ENCODE peak calls at places on chromosomes 16 and 17, in seven cellular contexts. One of them, this sample, is unnamed.

GRCh38 chr16:6880263-6880662 is 452.4 kb upstream of the RBFOX1 start:
- DNase-seq in stimulated activated CD4-positive, alpha-beta T cell treated with anti-CD3 and anti-CD28 coated beads, Interleukin-12 subunit alpha, Interleukin-12 subunit beta, amount 100 ng/mL, for 24 hours: no peak
- DNase-seq in amniotic stem cell: no peak
- DNase-seq in activated CD8-positive, alpha-beta memory T cell treated with anti-CD3 and anti-CD28 coated beads for 48 hours: no peak
- DNase-seq in AG09319: no peak
- DNase-seq in neural progenitor cell: no peak
- DNase-seq in activated T-cell treated with anti-CD3 and anti-CD28 coated beads for 24 hours: no peak
- DNase-seq in this sample: no peak

GRCh38 chr16:3478242-3478925 is 16.9 kb downstream of the C16orf90 start:
- DNase-seq in stimulated activated CD4-positive, alpha-beta T cell treated with anti-CD3 and anti-CD28 coated beads, Interleukin-12 subunit alpha, Interleukin-12 subunit beta, amount 100 ng/mL, for 24 hours: no peak
- DNase-seq in activated CD8-positive, alpha-beta memory T cell treated with anti-CD3 and anti-CD28 coated beads for 48 hours: no peak
- DNase-seq in amniotic stem cell: no peak
- DNase-seq in AG09319: no peak
- DNase-seq in neural progenitor cell: no peak
- DNase-seq in activated T-cell treated with anti-CD3 and anti-CD28 coated beads for 24 hours: no peak
- DNase-seq in this sample: no peak

GRCh38 chr17:61863801-61864126 is 436 bp upstream of the BRIP1 start:
- DNase-seq in activated CD8-positive, alpha-beta memory T cell treated with anti-CD3 and anti-CD28 coated beads for 48 hours: no peak
- DNase-seq in activated T-cell treated with anti-CD3 and anti-CD28 coated beads for 24 hours: no peak
- DNase-seq in neural progenitor cell: no peak
- DNase-seq in AG09319: no peak
- DNase-seq in amniotic stem cell: no peak
- DNase-seq in stimulated activated CD4-positive, alpha-beta T cell treated with anti-CD3 and anti-CD28 coated beads, Interleukin-12 subunit alpha, Interleukin-12 subunit beta, amount 100 ng/mL, for 24 hours: no peak
- DNase-seq in this sample: no peak

GRCh38 chr16:84380405-84380804 is 12.1 kb downstream of the ATP2C2 start:
- DNase-seq in amniotic stem cell: no peak
- DNase-seq in activated CD8-positive, alpha-beta memory T cell treated with anti-CD3 and anti-CD28 coated beads for 48 hours: no peak
- DNase-seq in activated T-cell treated with anti-CD3 and anti-CD28 coated beads for 24 hours: no peak
- DNase-seq in stimulated activated CD4-positive, alpha-beta T cell treated with anti-CD3 and anti-CD28 coated beads, Interleukin-12 subunit alpha, Interleukin-12 subunit beta, amount 100 ng/mL, for 24 hours: no peak
- DNase-seq in neural progenitor cell: no peak
- DNase-seq in AG09319: no peak
- DNase-seq in this sample: no peak

GRCh38 chr17:9090641-9091096 is 69.4 kb downstream of the NTN1 start:
- DNase-seq in AG09319: no peak
- DNase-seq in stimulated activated CD4-positive, alpha-beta T cell treated with anti-CD3 and anti-CD28 coated beads, Interleukin-12 subunit alpha, Interleukin-12 subunit beta, amount 100 ng/mL, for 24 hours: no peak
- DNase-seq in neural progenitor cell: no peak
- DNase-seq in activated CD8-positive, alpha-beta memory T cell treated with anti-CD3 and anti-CD28 coated beads for 48 hours: no peak
- DNase-seq in activated T-cell treated with anti-CD3 and anti-CD28 coated beads for 24 hours: no peak
- DNase-seq in amniotic stem cell: no peak
- DNase-seq in this sample: no peak

GRCh38 chr17:71446635-71447034 is 674.2 kb upstream of the SOX9 start:
- DNase-seq in activated CD8-positive, alpha-beta memory T cell treated with anti-CD3 and anti-CD28 coated beads for 48 hours: no peak
- DNase-seq in neural progenitor cell: no peak
- DNase-seq in amniotic stem cell: no peak
- DNase-seq in AG09319: no peak
- DNase-seq in activated T-cell treated with anti-CD3 and anti-CD28 coated beads for 24 hours: no peak
- DNase-seq in stimulated activated CD4-positive, alpha-beta T cell treated with anti-CD3 and anti-CD28 coated beads, Interleukin-12 subunit alpha, Interleukin-12 subunit beta, amount 100 ng/mL, for 24 hours: no peak
- DNase-seq in this sample: no peak

GRCh38 chr16:2486645-2487516 is 12.0 kb downstream of the TBC1D24 start:
- DNase-seq in amniotic stem cell: no peak
- DNase-seq in neural progenitor cell: peak
- DNase-seq in stimulated activated CD4-positive, alpha-beta T cell treated with anti-CD3 and anti-CD28 coated beads, Interleukin-12 subunit alpha, Interleukin-12 subunit beta, amount 100 ng/mL, for 24 hours: peak
- DNase-seq in activated CD8-positive, alpha-beta memory T cell treated with anti-CD3 and anti-CD28 coated beads for 48 hours: peak
- DNase-seq in AG09319: no peak
- DNase-seq in activated T-cell treated with anti-CD3 and anti-CD28 coated beads for 24 hours: peak
- DNase-seq in this sample: no peak

GRCh38 chr17:1473170-1473569 is 17.1 kb upstream of the CRK start:
- DNase-seq in AG09319: no peak
- DNase-seq in activated T-cell treated with anti-CD3 and anti-CD28 coated beads for 24 hours: no peak
- DNase-seq in activated CD8-positive, alpha-beta memory T cell treated with anti-CD3 and anti-CD28 coated beads for 48 hours: no peak
- DNase-seq in stimulated activated CD4-positive, alpha-beta T cell treated with anti-CD3 and anti-CD28 coated beads, Interleukin-12 subunit alpha, Interleukin-12 subunit beta, amount 100 ng/mL, for 24 hours: no peak
- DNase-seq in neural progenitor cell: no peak
- DNase-seq in amniotic stem cell: no peak
- DNase-seq in this sample: no peak

GRCh38 chr16:24921229-24921628 is 75.5 kb downstream of the SLC5A11 start:
- DNase-seq in activated CD8-positive, alpha-beta memory T cell treated with anti-CD3 and anti-CD28 coated beads for 48 hours: no peak
- DNase-seq in AG09319: no peak
- DNase-seq in activated T-cell treated with anti-CD3 and anti-CD28 coated beads for 24 hours: no peak
- DNase-seq in neural progenitor cell: no peak
- DNase-seq in amniotic stem cell: no peak
- DNase-seq in stimulated activated CD4-positive, alpha-beta T cell treated with anti-CD3 and anti-CD28 coated beads, Interleukin-12 subunit alpha, Interleukin-12 subunit beta, amount 100 ng/mL, for 24 hours: no peak
- DNase-seq in this sample: no peak

GRCh38 chr17:15264542-15264941 is 584 bp downstream of the PMP22 start:
- DNase-seq in amniotic stem cell: no peak
- DNase-seq in activated T-cell treated with anti-CD3 and anti-CD28 coated beads for 24 hours: no peak
- DNase-seq in stimulated activated CD4-positive, alpha-beta T cell treated with anti-CD3 and anti-CD28 coated beads, Interleukin-12 subunit alpha, Interleukin-12 subunit beta, amount 100 ng/mL, for 24 hours: no peak
- DNase-seq in AG09319: no peak
- DNase-seq in neural progenitor cell: no peak
- DNase-seq in activated CD8-positive, alpha-beta memory T cell treated with anti-CD3 and anti-CD28 coated beads for 48 hours: no peak
- DNase-seq in this sample: no peak

GRCh38 chr16:48611329-48612137 is 1.6 kb upstream of the N4BP1 start:
- DNase-seq in activated CD8-positive, alpha-beta memory T cell treated with anti-CD3 and anti-CD28 coated beads for 48 hours: peak
- DNase-seq in AG09319: no peak
- DNase-seq in amniotic stem cell: no peak
- DNase-seq in neural progenitor cell: no peak
- DNase-seq in activated T-cell treated with anti-CD3 and anti-CD28 coated beads for 24 hours: peak
- DNase-seq in stimulated activated CD4-positive, alpha-beta T cell treated with anti-CD3 and anti-CD28 coated beads, Interleukin-12 subunit alpha, Interleukin-12 subunit beta, amount 100 ng/mL, for 24 hours: peak
- DNase-seq in this sample: no peak

GRCh38 chr17:44556114-44556853 is 1.0 kb upstream of the FZD2 start:
- DNase-seq in AG09319: no peak
- DNase-seq in neural progenitor cell: peak
- DNase-seq in amniotic stem cell: no peak
- DNase-seq in activated T-cell treated with anti-CD3 and anti-CD28 coated beads for 24 hours: no peak
- DNase-seq in stimulated activated CD4-positive, alpha-beta T cell treated with anti-CD3 and anti-CD28 coated beads, Interleukin-12 subunit alpha, Interleukin-12 subunit beta, amount 100 ng/mL, for 24 hours: no peak
- DNase-seq in activated CD8-positive, alpha-beta memory T cell treated with anti-CD3 and anti-CD28 coated beads for 48 hours: no peak
- DNase-seq in this sample: no peak

GRCh38 chr17:43193251-43193650 is 18.4 kb upstream of the TMEM106A start:
- DNase-seq in activated T-cell treated with anti-CD3 and anti-CD28 coated beads for 24 hours: no peak
- DNase-seq in neural progenitor cell: no peak
- DNase-seq in AG09319: no peak
- DNase-seq in activated CD8-positive, alpha-beta memory T cell treated with anti-CD3 and anti-CD28 coated beads for 48 hours: no peak
- DNase-seq in amniotic stem cell: no peak
- DNase-seq in stimulated activated CD4-positive, alpha-beta T cell treated with anti-CD3 and anti-CD28 coated beads, Interleukin-12 subunit alpha, Interleukin-12 subunit beta, amount 100 ng/mL, for 24 hours: no peak
- DNase-seq in this sample: no peak

GRCh38 chr17:81879121-81879520 is 8.0 kb upstream of the ARHGDIA start:
- DNase-seq in stimulated activated CD4-positive, alpha-beta T cell treated with anti-CD3 and anti-CD28 coated beads, Interleukin-12 subunit alpha, Interleukin-12 subunit beta, amount 100 ng/mL, for 24 hours: no peak
- DNase-seq in neural progenitor cell: no peak
- DNase-seq in AG09319: no peak
- DNase-seq in activated CD8-positive, alpha-beta memory T cell treated with anti-CD3 and anti-CD28 coated beads for 48 hours: no peak
- DNase-seq in amniotic stem cell: no peak
- DNase-seq in activated T-cell treated with anti-CD3 and anti-CD28 coated beads for 24 hours: no peak
- DNase-seq in this sample: no peak

GRCh38 chr17:76421054-76421427 is 31.9 kb downstream of the UBE2O start:
- DNase-seq in activated T-cell treated with anti-CD3 and anti-CD28 coated beads for 24 hours: no peak
- DNase-seq in stimulated activated CD4-positive, alpha-beta T cell treated with anti-CD3 and anti-CD28 coated beads, Interleukin-12 subunit alpha, Interleukin-12 subunit beta, amount 100 ng/mL, for 24 hours: no peak
- DNase-seq in AG09319: no peak
- DNase-seq in amniotic stem cell: no peak
- DNase-seq in activated CD8-positive, alpha-beta memory T cell treated with anti-CD3 and anti-CD28 coated beads for 48 hours: no peak
- DNase-seq in neural progenitor cell: no peak
- DNase-seq in this sample: no peak

GRCh38 chr16:51359141-51359960 is 208.3 kb upstream of the SALL1 start:
- DNase-seq in amniotic stem cell: no peak
- DNase-seq in stimulated activated CD4-positive, alpha-beta T cell treated with anti-CD3 and anti-CD28 coated beads, Interleukin-12 subunit alpha, Interleukin-12 subunit beta, amount 100 ng/mL, for 24 hours: no peak
- DNase-seq in AG09319: no peak
- DNase-seq in neural progenitor cell: peak
- DNase-seq in activated T-cell treated with anti-CD3 and anti-CD28 coated beads for 24 hours: no peak
- DNase-seq in activated CD8-positive, alpha-beta memory T cell treated with anti-CD3 and anti-CD28 coated beads for 48 hours: no peak
- DNase-seq in this sample: no peak

GRCh38 chr17:28427372-28427771 is 21.4 kb upstream of the SLC46A1 start:
- DNase-seq in stimulated activated CD4-positive, alpha-beta T cell treated with anti-CD3 and anti-CD28 coated beads, Interleukin-12 subunit alpha, Interleukin-12 subunit beta, amount 100 ng/mL, for 24 hours: no peak
- DNase-seq in amniotic stem cell: no peak
- DNase-seq in neural progenitor cell: no peak
- DNase-seq in activated T-cell treated with anti-CD3 and anti-CD28 coated beads for 24 hours: no peak
- DNase-seq in AG09319: peak
- DNase-seq in activated CD8-positive, alpha-beta memory T cell treated with anti-CD3 and anti-CD28 coated beads for 48 hours: no peak
- DNase-seq in this sample: no peak

GRCh38 chr17:8056232-8056975 is 17.5 kb downstream of the ALOX15B start:
- DNase-seq in amniotic stem cell: no peak
- DNase-seq in activated T-cell treated with anti-CD3 and anti-CD28 coated beads for 24 hours: peak
- DNase-seq in stimulated activated CD4-positive, alpha-beta T cell treated with anti-CD3 and anti-CD28 coated beads, Interleukin-12 subunit alpha, Interleukin-12 subunit beta, amount 100 ng/mL, for 24 hours: no peak
- DNase-seq in activated CD8-positive, alpha-beta memory T cell treated with anti-CD3 and anti-CD28 coated beads for 48 hours: no peak
- DNase-seq in AG09319: no peak
- DNase-seq in neural progenitor cell: no peak
- DNase-seq in this sample: no peak

GRCh38 chr17:22270381-22270780 is 578.1 kb downstream of the KCNJ18 start:
- DNase-seq in amniotic stem cell: no peak
- DNase-seq in activated T-cell treated with anti-CD3 and anti-CD28 coated beads for 24 hours: no peak
- DNase-seq in activated CD8-positive, alpha-beta memory T cell treated with anti-CD3 and anti-CD28 coated beads for 48 hours: no peak
- DNase-seq in neural progenitor cell: no peak
- DNase-seq in AG09319: no peak
- DNase-seq in stimulated activated CD4-positive, alpha-beta T cell treated with anti-CD3 and anti-CD28 coated beads, Interleukin-12 subunit alpha, Interleukin-12 subunit beta, amount 100 ng/mL, for 24 hours: no peak
- DNase-seq in this sample: no peak

GRCh38 chr16:58128721-58129096 is 472 bp downstream of the CFAP20 start:
- DNase-seq in neural progenitor cell: peak
- DNase-seq in activated CD8-positive, alpha-beta memory T cell treated with anti-CD3 and anti-CD28 coated beads for 48 hours: no peak
- DNase-seq in activated T-cell treated with anti-CD3 and anti-CD28 coated beads for 24 hours: no peak
- DNase-seq in AG09319: no peak
- DNase-seq in amniotic stem cell: no peak
- DNase-seq in stimulated activated CD4-positive, alpha-beta T cell treated with anti-CD3 and anti-CD28 coated beads, Interleukin-12 subunit alpha, Interleukin-12 subunit beta, amount 100 ng/mL, for 24 hours: no peak
- DNase-seq in this sample: peak

GRCh38 chr16:88451586-88452484 is 1.2 kb upstream of the ZFPM1 start:
- DNase-seq in neural progenitor cell: no peak
- DNase-seq in amniotic stem cell: no peak
- DNase-seq in activated T-cell treated with anti-CD3 and anti-CD28 coated beads for 24 hours: no peak
- DNase-seq in activated CD8-positive, alpha-beta memory T cell treated with anti-CD3 and anti-CD28 coated beads for 48 hours: peak
- DNase-seq in stimulated activated CD4-positive, alpha-beta T cell treated with anti-CD3 and anti-CD28 coated beads, Interleukin-12 subunit alpha, Interleukin-12 subunit beta, amount 100 ng/mL, for 24 hours: no peak
- DNase-seq in AG09319: no peak
- DNase-seq in this sample: no peak

GRCh38 chr17:44909681-44910144 is 5.6 kb downstream of the GFAP start:
- DNase-seq in neural progenitor cell: no peak
- DNase-seq in stimulated activated CD4-positive, alpha-beta T cell treated with anti-CD3 and anti-CD28 coated beads, Interleukin-12 subunit alpha, Interleukin-12 subunit beta, amount 100 ng/mL, for 24 hours: no peak
- DNase-seq in AG09319: no peak
- DNase-seq in activated T-cell treated with anti-CD3 and anti-CD28 coated beads for 24 hours: no peak
- DNase-seq in amniotic stem cell: peak
- DNase-seq in activated CD8-positive, alpha-beta memory T cell treated with anti-CD3 and anti-CD28 coated beads for 48 hours: no peak
- DNase-seq in this sample: no peak

GRCh38 chr17:63150994-63151464 is 185.0 kb downstream of the TANC2 start:
- DNase-seq in neural progenitor cell: peak
- DNase-seq in activated CD8-positive, alpha-beta memory T cell treated with anti-CD3 and anti-CD28 coated beads for 48 hours: no peak
- DNase-seq in amniotic stem cell: peak
- DNase-seq in activated T-cell treated with anti-CD3 and anti-CD28 coated beads for 24 hours: no peak
- DNase-seq in AG09319: peak
- DNase-seq in stimulated activated CD4-positive, alpha-beta T cell treated with anti-CD3 and anti-CD28 coated beads, Interleukin-12 subunit alpha, Interleukin-12 subunit beta, amount 100 ng/mL, for 24 hours: no peak
- DNase-seq in this sample: no peak

GRCh38 chr16:64132686-64133085 is 989.2 kb downstream of the CDH11 start:
- DNase-seq in neural progenitor cell: no peak
- DNase-seq in activated CD8-positive, alpha-beta memory T cell treated with anti-CD3 and anti-CD28 coated beads for 48 hours: no peak
- DNase-seq in stimulated activated CD4-positive, alpha-beta T cell treated with anti-CD3 and anti-CD28 coated beads, Interleukin-12 subunit alpha, Interleukin-12 subunit beta, amount 100 ng/mL, for 24 hours: no peak
- DNase-seq in amniotic stem cell: no peak
- DNase-seq in activated T-cell treated with anti-CD3 and anti-CD28 coated beads for 24 hours: no peak
- DNase-seq in AG09319: no peak
- DNase-seq in this sample: no peak

GRCh38 chr17:59846391-59847165 is 46.2 kb downstream of the TUBD1 start:
- DNase-seq in stimulated activated CD4-positive, alpha-beta T cell treated with anti-CD3 and anti-CD28 coated beads, Interleukin-12 subunit alpha, Interleukin-12 subunit beta, amount 100 ng/mL, for 24 hours: no peak
- DNase-seq in amniotic stem cell: no peak
- DNase-seq in neural progenitor cell: no peak
- DNase-seq in activated CD8-positive, alpha-beta memory T cell treated with anti-CD3 and anti-CD28 coated beads for 48 hours: no peak
- DNase-seq in activated T-cell treated with anti-CD3 and anti-CD28 coated beads for 24 hours: no peak
- DNase-seq in AG09319: peak
- DNase-seq in this sample: no peak

GRCh38 chr16:31089199-31089598 is 456 bp upstream of the PRSS53 start:
- DNase-seq in activated T-cell treated with anti-CD3 and anti-CD28 coated beads for 24 hours: no peak
- DNase-seq in amniotic stem cell: no peak
- DNase-seq in AG09319: no peak
- DNase-seq in activated CD8-positive, alpha-beta memory T cell treated with anti-CD3 and anti-CD28 coated beads for 48 hours: no peak
- DNase-seq in neural progenitor cell: no peak
- DNase-seq in stimulated activated CD4-positive, alpha-beta T cell treated with anti-CD3 and anti-CD28 coated beads, Interleukin-12 subunit alpha, Interleukin-12 subunit beta, amount 100 ng/mL, for 24 hours: no peak
- DNase-seq in this sample: no peak

GRCh38 chr16:2194852-2195315 is 1.5 kb downstream of the CASKIN1 start:
- DNase-seq in stimulated activated CD4-positive, alpha-beta T cell treated with anti-CD3 and anti-CD28 coated beads, Interleukin-12 subunit alpha, Interleukin-12 subunit beta, amount 100 ng/mL, for 24 hours: no peak
- DNase-seq in activated CD8-positive, alpha-beta memory T cell treated with anti-CD3 and anti-CD28 coated beads for 48 hours: no peak
- DNase-seq in neural progenitor cell: peak
- DNase-seq in activated T-cell treated with anti-CD3 and anti-CD28 coated beads for 24 hours: no peak
- DNase-seq in AG09319: no peak
- DNase-seq in amniotic stem cell: no peak
- DNase-seq in this sample: no peak

GRCh38 chr17:12917401-12917800 is 100.4 kb downstream of the ELAC2 start:
- DNase-seq in activated CD8-positive, alpha-beta memory T cell treated with anti-CD3 and anti-CD28 coated beads for 48 hours: no peak
- DNase-seq in amniotic stem cell: no peak
- DNase-seq in AG09319: no peak
- DNase-seq in neural progenitor cell: no peak
- DNase-seq in activated T-cell treated with anti-CD3 and anti-CD28 coated beads for 24 hours: no peak
- DNase-seq in stimulated activated CD4-positive, alpha-beta T cell treated with anti-CD3 and anti-CD28 coated beads, Interleukin-12 subunit alpha, Interleukin-12 subunit beta, amount 100 ng/mL, for 24 hours: no peak
- DNase-seq in this sample: no peak